ENCODE peak calls at places on chromosomes 2 and 18, in five cellular contexts. One of them, this sample, is unnamed.

GRCh38 chr18:62876106-62876505 is 160.8 kb downstream of the PHLPP1 start:
- DNase-seq in GM23338: no peak
- DNase-seq in osteoblast: no peak
- DNase-seq in transverse colon: no peak
- DNase-seq in CD4-positive, alpha-beta memory T cell: no peak
- DNase-seq in this sample: no peak

GRCh38 chr2:20584637-20585321 is 66.1 kb downstream of the HS1BP3 start:
- DNase-seq in GM23338: peak; percentile 94
- DNase-seq in osteoblast: peak; percentile 93
- DNase-seq in transverse colon: peak; percentile 41
- DNase-seq in CD4-positive, alpha-beta memory T cell: no peak
- DNase-seq in this sample: no peak

GRCh38 chr2:215505044-215505786 is 69.3 kb upstream of the FN1 start:
- DNase-seq in GM23338: no peak
- DNase-seq in osteoblast: peak; percentile 84
- DNase-seq in transverse colon: peak; percentile 18
- DNase-seq in CD4-positive, alpha-beta memory T cell: no peak
- DNase-seq in this sample: no peak

GRCh38 chr2:18536100-18536499 is 24.4 kb downstream of the RDH14 start:
- DNase-seq in GM23338: no peak
- DNase-seq in osteoblast: peak; percentile 2
- DNase-seq in transverse colon: no peak
- DNase-seq in CD4-positive, alpha-beta memory T cell: no peak
- DNase-seq in this sample: no peak

GRCh38 chr2:156986339-156986988 is 271.0 kb upstream of the GALNT5 start:
- DNase-seq in GM23338: peak; percentile 39
- DNase-seq in osteoblast: no peak
- DNase-seq in transverse colon: no peak
- DNase-seq in CD4-positive, alpha-beta memory T cell: no peak
- DNase-seq in this sample: no peak

GRCh38 chr18:31097666-31098065 is 4.6 kb downstream of the DSC2 start:
- DNase-seq in GM23338: no peak
- DNase-seq in osteoblast: no peak
- DNase-seq in transverse colon: peak; percentile 32
- DNase-seq in CD4-positive, alpha-beta memory T cell: no peak
- DNase-seq in this sample: no peak

GRCh38 chr2:11387831-11388230 is 43.4 kb upstream of the ROCK2 start:
- DNase-seq in GM23338: no peak
- DNase-seq in osteoblast: no peak
- DNase-seq in transverse colon: peak; percentile 55
- DNase-seq in CD4-positive, alpha-beta memory T cell: no peak
- DNase-seq in this sample: no peak

GRCh38 chr2:11748018-11748860 is 1.8 kb downstream of the LPIN1 start:
- DNase-seq in GM23338: no peak
- DNase-seq in osteoblast: no peak
- DNase-seq in transverse colon: no peak
- DNase-seq in CD4-positive, alpha-beta memory T cell: no peak
- DNase-seq in this sample: no peak

GRCh38 chr18:13443546-13443945 is 225.0 kb downstream of the LDLRAD4 start:
- DNase-seq in GM23338: no peak
- DNase-seq in osteoblast: no peak
- DNase-seq in transverse colon: no peak
- DNase-seq in CD4-positive, alpha-beta memory T cell: no peak
- DNase-seq in this sample: no peak

GRCh38 chr2:54478899-54479298 is 22.8 kb downstream of the SPTBN1 start:
- DNase-seq in GM23338: no peak
- DNase-seq in osteoblast: no peak
- DNase-seq in transverse colon: no peak
- DNase-seq in CD4-positive, alpha-beta memory T cell: no peak
- DNase-seq in this sample: no peak
- H3K4me1 ChIP-seq in GM23338: peaks cover 7% of the 10 kb centered on the region
- H3K4me1 ChIP-seq in osteoblast: peaks cover 17% of the 10 kb centered on the region
- H3K4me1 ChIP-seq in transverse colon: peaks cover 31% of the 10 kb centered on the region
- H3K4me1 ChIP-seq in CD4-positive, alpha-beta memory T cell: no peaks in the 10 kb centered on the region
- H3K4me1 ChIP-seq in this sample: no peaks in the 10 kb centered on the region

DNA sequence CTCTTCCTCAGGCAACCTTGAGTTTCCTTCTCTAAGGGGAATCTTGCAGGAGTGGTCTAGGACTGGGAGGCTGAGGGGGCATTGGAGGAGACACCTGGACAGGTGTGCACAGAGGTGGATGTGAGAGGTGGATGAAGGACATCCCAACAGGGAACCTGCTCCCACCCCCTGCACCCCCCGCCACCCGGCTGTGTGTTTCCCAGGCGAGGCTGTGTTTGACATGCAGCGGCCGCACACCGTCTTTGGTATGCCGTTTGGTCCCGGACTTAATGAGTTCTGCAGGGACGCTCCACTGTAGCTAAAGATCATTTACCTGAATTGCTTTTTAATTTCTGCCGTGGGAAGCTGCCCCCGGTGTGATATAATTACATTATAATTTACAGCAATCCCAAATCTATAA is 87.2 kb downstream of the GLI2 start:
- DNase-seq in GM23338: no peak
- DNase-seq in osteoblast: no peak
- DNase-seq in transverse colon: no peak
- DNase-seq in CD4-positive, alpha-beta memory T cell: no peak
- DNase-seq in this sample: no peak
- H3K4me1 ChIP-seq in GM23338: peaks cover 58% of the 10 kb centered on the region
- H3K4me1 ChIP-seq in osteoblast: peaks cover 56% of the 10 kb centered on the region
- H3K4me1 ChIP-seq in transverse colon: peaks cover 20% of the 10 kb centered on the region
- H3K4me1 ChIP-seq in CD4-positive, alpha-beta memory T cell: no peaks in the 10 kb centered on the region
- H3K4me1 ChIP-seq in this sample: no peaks in the 10 kb centered on the region

DNA sequence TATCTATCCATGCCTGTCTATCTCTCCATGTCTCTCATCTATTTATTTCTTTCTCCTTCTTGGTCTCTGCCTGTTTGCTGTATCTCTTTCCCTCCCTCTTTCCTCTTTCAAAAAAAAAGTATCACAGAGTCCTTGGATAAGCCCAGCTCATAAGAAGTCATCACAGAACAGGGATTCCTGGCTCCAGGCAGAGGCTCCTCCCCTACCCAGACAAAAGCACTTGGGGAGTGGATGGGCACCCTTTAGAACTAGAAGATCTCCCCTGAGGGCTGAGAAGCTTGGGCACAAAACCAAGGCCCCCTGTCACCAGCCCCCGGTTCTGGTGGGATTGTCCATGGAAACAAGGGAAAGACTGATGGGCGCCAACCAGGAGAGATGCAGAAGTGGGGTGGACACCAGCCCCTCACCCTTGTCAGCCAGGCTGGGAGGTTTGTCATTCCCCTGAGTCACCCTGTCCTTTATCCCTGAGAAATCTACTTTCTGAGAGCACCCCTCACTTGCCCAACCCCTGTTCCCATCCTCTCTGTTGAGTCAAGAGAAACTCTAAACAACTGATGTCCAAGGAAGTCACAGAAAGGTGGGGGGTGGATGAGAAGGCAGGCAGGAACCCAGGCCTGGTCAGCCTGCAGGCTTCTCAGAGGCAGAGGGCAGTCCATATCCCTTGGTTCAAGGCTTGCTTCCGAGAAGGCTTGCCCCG is 127.1 kb downstream of the TNS1 start:
- DNase-seq in GM23338: no peak
- DNase-seq in osteoblast: peak; percentile 76
- DNase-seq in transverse colon: no peak
- DNase-seq in CD4-positive, alpha-beta memory T cell: no peak
- DNase-seq in this sample: no peak
- H3K4me1 ChIP-seq in GM23338: no peaks in the 10 kb centered on the region
- H3K4me1 ChIP-seq in osteoblast: peaks cover 7% of the 10 kb centered on the region
- H3K4me1 ChIP-seq in transverse colon: peaks cover 11% of the 10 kb centered on the region
- H3K4me1 ChIP-seq in CD4-positive, alpha-beta memory T cell: no peaks in the 10 kb centered on the region
- H3K4me1 ChIP-seq in this sample: no peaks in the 10 kb centered on the region

GRCh38 chr2:234451242-234451641 is 45.6 kb downstream of the ARL4C start:
- DNase-seq in GM23338: no peak
- DNase-seq in osteoblast: no peak
- DNase-seq in transverse colon: no peak
- DNase-seq in CD4-positive, alpha-beta memory T cell: no peak
- DNase-seq in this sample: no peak
- H3K4me1 ChIP-seq in GM23338: peaks cover 20% of the 10 kb centered on the region
- H3K4me1 ChIP-seq in osteoblast: peaks cover 28% of the 10 kb centered on the region
- H3K4me1 ChIP-seq in transverse colon: no peaks in the 10 kb centered on the region
- H3K4me1 ChIP-seq in CD4-positive, alpha-beta memory T cell: peaks cover 93% of the 10 kb centered on the region
- H3K4me1 ChIP-seq in this sample: peaks cover 6% of the 10 kb centered on the region

GRCh38 chr2:110146183-110146944 is 30.7 kb upstream of the MALL start:
- DNase-seq in GM23338: no peak
- DNase-seq in osteoblast: no peak
- DNase-seq in transverse colon: no peak
- DNase-seq in CD4-positive, alpha-beta memory T cell: no peak
- DNase-seq in this sample: no peak

GRCh38 chr2:110153416-110153815 is 37.8 kb upstream of the MALL start:
- DNase-seq in GM23338: no peak
- DNase-seq in osteoblast: no peak
- DNase-seq in transverse colon: no peak
- DNase-seq in CD4-positive, alpha-beta memory T cell: no peak
- DNase-seq in this sample: no peak

GRCh38 chr2:110152943-110153342 is 37.3 kb upstream of the MALL start:
- DNase-seq in GM23338: no peak
- DNase-seq in osteoblast: no peak
- DNase-seq in transverse colon: no peak
- DNase-seq in CD4-positive, alpha-beta memory T cell: no peak
- DNase-seq in this sample: no peak

GRCh38 chr2:110146945-110147332 is 31.3 kb upstream of the MALL start:
- DNase-seq in GM23338: no peak
- DNase-seq in osteoblast: no peak
- DNase-seq in transverse colon: no peak
- DNase-seq in CD4-positive, alpha-beta memory T cell: no peak
- DNase-seq in this sample: no peak

DNA sequence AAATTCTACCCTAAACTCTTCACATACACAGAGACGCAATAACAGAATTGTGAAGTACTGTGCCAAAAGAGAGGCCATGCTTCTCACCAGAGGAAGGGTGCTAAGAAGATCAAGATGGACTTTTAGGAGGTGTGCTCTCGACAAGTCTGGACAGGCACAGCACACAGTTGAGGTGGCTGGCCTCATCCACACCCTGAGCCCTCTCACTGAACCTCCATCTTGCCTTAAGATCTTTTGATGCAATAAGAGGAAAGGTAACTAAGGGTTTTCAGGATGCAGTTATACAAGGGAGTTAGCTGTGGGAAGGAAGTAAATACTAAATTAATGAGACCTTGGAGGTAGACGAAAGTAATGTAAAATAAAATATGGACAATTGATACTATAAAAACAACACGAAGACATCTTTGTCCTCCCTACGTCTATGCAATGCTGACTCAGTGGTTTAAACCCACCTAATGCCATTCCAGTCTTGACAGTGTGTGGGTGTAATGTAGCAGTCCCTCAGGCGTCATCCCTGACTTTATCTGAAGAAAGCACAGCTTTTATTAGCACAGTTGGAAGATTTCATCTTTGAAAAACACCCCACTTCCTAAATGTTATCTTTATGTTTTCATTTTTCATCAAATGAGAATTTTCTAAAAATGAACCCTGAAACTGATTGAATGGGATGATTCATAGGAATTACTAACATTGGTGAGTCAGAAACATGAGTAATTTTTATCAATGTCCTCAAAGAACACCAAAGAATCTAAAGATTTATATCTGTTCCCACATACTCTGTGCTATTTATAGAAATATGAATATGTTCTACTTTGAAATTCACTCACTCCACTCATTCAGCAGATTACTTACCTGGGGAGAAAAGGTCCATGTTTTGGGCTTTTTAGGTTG is 34.0 kb upstream of the MALL start:
- DNase-seq in GM23338: no peak
- DNase-seq in osteoblast: peak; percentile 63
- DNase-seq in transverse colon: no peak
- DNase-seq in CD4-positive, alpha-beta memory T cell: no peak
- DNase-seq in this sample: no peak
- H3K4me1 ChIP-seq in GM23338: no peaks in the 10 kb centered on the region
- H3K4me1 ChIP-seq in osteoblast: peaks cover 17% of the 10 kb centered on the region
- H3K4me1 ChIP-seq in transverse colon: no peaks in the 10 kb centered on the region
- H3K4me1 ChIP-seq in CD4-positive, alpha-beta memory T cell: no peaks in the 10 kb centered on the region
- H3K4me1 ChIP-seq in this sample: no peaks in the 10 kb centered on the region